ENCODE peak calls at places on chromosomes 16 and 17, in four cellular contexts. A, N, C and I are unnamed samples.

GRCh38 chr17:57603541-57603940 is 141.6 kb downstream of the CCDC182 start:
- DNase-seq in A (no peak), N (no peak), C (no peak), I (no peak)

GRCh38 chr16:38941-39892 is 14.2 kb downstream of the POLR3K start:
- DNase-seq in A (no peak), C (peak), N (no peak), I (no peak)

GRCh38 chr16:80569440-80570105 is 28.8 kb downstream of the DYNLRB2 start:
- DNase-seq in A (no peak), N (no peak), C (peak), I (peak)

GRCh38 chr16:79607587-79607986 is 7.0 kb upstream of the MAF start:
- DNase-seq in N (no peak), A (no peak), C (no peak), I (no peak)

GRCh38 chr17:58789160-58789559 is 33.5 kb downstream of the PPM1E start:
- DNase-seq in N (no peak), A (no peak), C (no peak), I (no peak)

GRCh38 chr16:85733155-85733838 is 17.6 kb downstream of the C16orf74 start:
- DNase-seq in N (no peak), C (no peak), A (no peak), I (no peak)

GRCh38 chr17:31802502-31802901 is 56.5 kb downstream of the COPRS start:
- DNase-seq in N (no peak), A (no peak), C (no peak), I (no peak)

GRCh38 chr17:48432820-48433775 is 3.1 kb upstream of the SKAP1 start:
- DNase-seq in A (no peak), C (no peak), N (no peak), I (no peak)

GRCh38 chr17:76943202-76943601 is 75.0 kb downstream of the MGAT5B start:
- DNase-seq in C (no peak), N (no peak), A (no peak), I (no peak)

GRCh38 chr17:63999680-64000531 is 1.8 kb downstream of the PRR29 start:
- DNase-seq in N (no peak), A (no peak), C (no peak), I (no peak)

GRCh38 chr16:75263963-75264445 is 12.6 kb upstream of the BCAR1 start:
- DNase-seq in N (no peak), A (no peak), C (no peak), I (no peak)

GRCh38 chr16:31083081-31083480 is 5.7 kb downstream of the PRSS53 start:
- DNase-seq in C (no peak), A (no peak), N (no peak), I (no peak)

GRCh38 chr17:40095944-40096791 is 4.2 kb downstream of the NR1D1 start:
- DNase-seq in N (no peak), A (no peak), C (peak), I (no peak)

GRCh38 chr17:60305141-60305540 is 86.8 kb downstream of the USP32 start:
- DNase-seq in C (peak), A (no peak), N (no peak), I (no peak)

GRCh38 chr17:49748791-49749190 is 15.1 kb downstream of the FAM117A start:
- DNase-seq in N (no peak), C (peak), A (no peak), I (no peak)

GRCh38 chr17:2351269-2351668 is 14.0 kb downstream of the SGSM2 start:
- DNase-seq in A (no peak), N (no peak), C (no peak), I (no peak)

GRCh38 chr17:74773871-74774286 is 2.3 kb downstream of the NAT9 start:
- DNase-seq in A (no peak), N (no peak), C (no peak), I (no peak)

GRCh38 chr17:76644995-76645394 is 1.4 kb upstream of the ST6GALNAC1 start:
- DNase-seq in A (no peak), C (no peak), N (no peak), I (no peak)